ENCODE peak calls at places on chromosomes 5 and 9, in five cellular contexts. One of them, this sample, is unnamed.

GRCh38 chr5:157066950-157067349 is 8.0 kb upstream of the HAVCR1 start:
- DNase-seq in A673: no peak
- DNase-seq in HepG2: no peak
- DNase-seq in neural progenitor cell: no peak
- DNase-seq in CD4-positive, CD25-positive, alpha-beta regulatory T cell: no peak
- DNase-seq in this sample: no peak

GRCh38 chr5:73312146-73312871 is 136.3 kb downstream of the FOXD1 start:
- DNase-seq in A673: no peak
- DNase-seq in HepG2: no peak
- DNase-seq in neural progenitor cell: peak; percentile 50
- DNase-seq in CD4-positive, CD25-positive, alpha-beta regulatory T cell: no peak
- DNase-seq in this sample: no peak

GRCh38 chr9:81976351-81976750 is 12.2 kb upstream of the SPATA31D1 start:
- DNase-seq in A673: no peak
- DNase-seq in HepG2: no peak
- DNase-seq in neural progenitor cell: no peak
- DNase-seq in CD4-positive, CD25-positive, alpha-beta regulatory T cell: no peak
- DNase-seq in this sample: no peak

GRCh38 chr5:22226423-22226822 is 626.7 kb downstream of the CDH12 start:
- DNase-seq in A673: no peak
- DNase-seq in HepG2: no peak
- DNase-seq in neural progenitor cell: no peak
- DNase-seq in CD4-positive, CD25-positive, alpha-beta regulatory T cell: no peak
- DNase-seq in this sample: no peak

GRCh38 chr5:180135128-180135955 is 63.8 kb upstream of the RNF130 start:
- DNase-seq in A673: peak; percentile 5
- DNase-seq in HepG2: no peak
- DNase-seq in neural progenitor cell: no peak
- DNase-seq in CD4-positive, CD25-positive, alpha-beta regulatory T cell: no peak
- DNase-seq in this sample: no peak

GRCh38 chr9:71941998-71942567 is 30.6 kb downstream of the C9orf85 start:
- DNase-seq in A673: no peak
- DNase-seq in HepG2: no peak
- DNase-seq in neural progenitor cell: no peak
- DNase-seq in CD4-positive, CD25-positive, alpha-beta regulatory T cell: no peak
- DNase-seq in this sample: no peak

GRCh38 chr9:119934497-119934896 is 565.3 kb upstream of the BRINP1 start:
- DNase-seq in A673: no peak
- DNase-seq in HepG2: no peak
- DNase-seq in neural progenitor cell: no peak
- DNase-seq in CD4-positive, CD25-positive, alpha-beta regulatory T cell: no peak
- DNase-seq in this sample: no peak

GRCh38 chr9:131395027-131395744 is 1.3 kb downstream of the PRRC2B start:
- DNase-seq in A673: no peak
- DNase-seq in HepG2: no peak
- DNase-seq in neural progenitor cell: peak; percentile 43
- DNase-seq in CD4-positive, CD25-positive, alpha-beta regulatory T cell: peak; percentile 72
- DNase-seq in this sample: peak; percentile 82

GRCh38 chr9:4382722-4383317 is 83.0 kb upstream of the GLIS3 start:
- DNase-seq in A673: peak; percentile 63
- DNase-seq in HepG2: no peak
- DNase-seq in neural progenitor cell: peak; percentile 53
- DNase-seq in CD4-positive, CD25-positive, alpha-beta regulatory T cell: peak; percentile 45
- DNase-seq in this sample: peak; percentile 38

GRCh38 chr5:91126448-91126847 is 256.7 kb downstream of the ARRDC3 start:
- DNase-seq in A673: no peak
- DNase-seq in HepG2: no peak
- DNase-seq in neural progenitor cell: no peak
- DNase-seq in CD4-positive, CD25-positive, alpha-beta regulatory T cell: no peak
- DNase-seq in this sample: no peak

GRCh38 chr9:696332-697090 is 145.0 kb upstream of the DMRT1 start:
- DNase-seq in A673: peak; percentile 27
- DNase-seq in HepG2: peak; percentile 44
- DNase-seq in neural progenitor cell: no peak
- DNase-seq in CD4-positive, CD25-positive, alpha-beta regulatory T cell: no peak
- DNase-seq in this sample: no peak

GRCh38 chr9:124551472-124552339 is 44.5 kb upstream of the NR5A1 start:
- DNase-seq in A673: peak; percentile 73
- DNase-seq in HepG2: peak; percentile 53
- DNase-seq in neural progenitor cell: peak; percentile 79
- DNase-seq in CD4-positive, CD25-positive, alpha-beta regulatory T cell: no peak
- DNase-seq in this sample: no peak

GRCh38 chr5:138653502-138653901 is 78.3 kb upstream of the HSPA9 start:
- DNase-seq in A673: no peak
- DNase-seq in HepG2: no peak
- DNase-seq in neural progenitor cell: no peak
- DNase-seq in CD4-positive, CD25-positive, alpha-beta regulatory T cell: no peak
- DNase-seq in this sample: no peak

GRCh38 chr9:92650839-92651621 is 18.9 kb downstream of the IPPK start:
- DNase-seq in A673: peak; percentile 75
- DNase-seq in HepG2: no peak
- DNase-seq in neural progenitor cell: no peak
- DNase-seq in CD4-positive, CD25-positive, alpha-beta regulatory T cell: no peak
- DNase-seq in this sample: no peak

GRCh38 chr5:73441377-73441776 is 7.2 kb downstream of the FOXD1 start:
- DNase-seq in A673: no peak
- DNase-seq in HepG2: no peak
- DNase-seq in neural progenitor cell: no peak
- DNase-seq in CD4-positive, CD25-positive, alpha-beta regulatory T cell: no peak
- DNase-seq in this sample: no peak

GRCh38 chr5:82351754-82352145 is 73.6 kb upstream of the RPS23 start:
- DNase-seq in A673: peak; percentile 73
- DNase-seq in HepG2: peak; percentile 73
- DNase-seq in neural progenitor cell: peak; percentile 65
- DNase-seq in CD4-positive, CD25-positive, alpha-beta regulatory T cell: peak; percentile 49
- DNase-seq in this sample: peak; percentile 18

GRCh38 chr9:92963831-92964606 is 16.7 kb downstream of the FGD3 start:
- DNase-seq in A673: no peak
- DNase-seq in HepG2: peak; percentile 39
- DNase-seq in neural progenitor cell: no peak
- DNase-seq in CD4-positive, CD25-positive, alpha-beta regulatory T cell: peak; percentile 93
- DNase-seq in this sample: peak; percentile 91

GRCh38 chr9:87212563-87213154 is 265.4 kb upstream of the GAS1 start:
- DNase-seq in A673: no peak
- DNase-seq in HepG2: no peak
- DNase-seq in neural progenitor cell: peak; percentile 17
- DNase-seq in CD4-positive, CD25-positive, alpha-beta regulatory T cell: no peak
- DNase-seq in this sample: no peak

GRCh38 chr9:80881350-80881749 is 808.0 kb downstream of the TLE1 start:
- DNase-seq in A673: no peak
- DNase-seq in HepG2: no peak
- DNase-seq in neural progenitor cell: no peak
- DNase-seq in CD4-positive, CD25-positive, alpha-beta regulatory T cell: no peak
- DNase-seq in this sample: no peak

GRCh38 chr5:40410231-40410861 is 269.4 kb upstream of the PTGER4 start:
- DNase-seq in A673: peak; percentile 44
- DNase-seq in HepG2: no peak
- DNase-seq in neural progenitor cell: no peak
- DNase-seq in CD4-positive, CD25-positive, alpha-beta regulatory T cell: peak; percentile 90
- DNase-seq in this sample: peak; percentile 55

GRCh38 chr9:105309531-105309931 is 65.1 kb downstream of the SLC44A1 start:
- DNase-seq in A673: no peak
- DNase-seq in HepG2: no peak
- DNase-seq in neural progenitor cell: no peak
- DNase-seq in CD4-positive, CD25-positive, alpha-beta regulatory T cell: no peak
- DNase-seq in this sample: no peak

GRCh38 chr9:91023741-91024140 is 222.1 kb downstream of the SYK start:
- DNase-seq in A673: no peak
- DNase-seq in HepG2: no peak
- DNase-seq in neural progenitor cell: no peak
- DNase-seq in CD4-positive, CD25-positive, alpha-beta regulatory T cell: no peak
- DNase-seq in this sample: no peak

GRCh38 chr9:95724253-95724991 is 151.1 kb upstream of the ERCC6L2 start:
- DNase-seq in A673: no peak
- DNase-seq in HepG2: peak; percentile 93
- DNase-seq in neural progenitor cell: no peak
- DNase-seq in CD4-positive, CD25-positive, alpha-beta regulatory T cell: peak; percentile 88
- DNase-seq in this sample: peak; percentile 91

GRCh38 chr5:176675676-176676360 is 28.5 kb downstream of the TSPAN17 start:
- DNase-seq in A673: peak; percentile 50
- DNase-seq in HepG2: peak; percentile 42
- DNase-seq in neural progenitor cell: peak; percentile 66
- DNase-seq in CD4-positive, CD25-positive, alpha-beta regulatory T cell: no peak
- DNase-seq in this sample: no peak

GRCh38 chr5:108749130-108749861 is 1.6 kb downstream of the FER start:
- DNase-seq in A673: peak; percentile 35
- DNase-seq in HepG2: no peak
- DNase-seq in neural progenitor cell: no peak
- DNase-seq in CD4-positive, CD25-positive, alpha-beta regulatory T cell: peak; percentile 17
- DNase-seq in this sample: peak; percentile 9

GRCh38 chr9:92151691-92152393 is 36.6 kb upstream of the SPTLC1 start:
- DNase-seq in A673: no peak
- DNase-seq in HepG2: no peak
- DNase-seq in neural progenitor cell: no peak
- DNase-seq in CD4-positive, CD25-positive, alpha-beta regulatory T cell: no peak
- DNase-seq in this sample: no peak

GRCh38 chr5:97365173-97365845 is 182.3 kb upstream of the RIOK2 start:
- DNase-seq in A673: no peak
- DNase-seq in HepG2: no peak
- DNase-seq in neural progenitor cell: peak; percentile 7
- DNase-seq in CD4-positive, CD25-positive, alpha-beta regulatory T cell: no peak
- DNase-seq in this sample: no peak

GRCh38 chr9:124084087-124084486 is 72.5 kb downstream of the LHX2 start:
- DNase-seq in A673: no peak
- DNase-seq in HepG2: peak; percentile 19
- DNase-seq in neural progenitor cell: no peak
- DNase-seq in CD4-positive, CD25-positive, alpha-beta regulatory T cell: no peak
- DNase-seq in this sample: no peak

GRCh38 chr5:170632266-170632984 is 128.6 kb downstream of the KCNIP1 start:
- DNase-seq in A673: no peak
- DNase-seq in HepG2: no peak
- DNase-seq in neural progenitor cell: peak; percentile 68
- DNase-seq in CD4-positive, CD25-positive, alpha-beta regulatory T cell: no peak
- DNase-seq in this sample: no peak

GRCh38 chr5:10550222-10550995 is 13.5 kb upstream of the ANKRD33B start:
- DNase-seq in A673: no peak
- DNase-seq in HepG2: no peak
- DNase-seq in neural progenitor cell: no peak
- DNase-seq in CD4-positive, CD25-positive, alpha-beta regulatory T cell: no peak
- DNase-seq in this sample: no peak

GRCh38 chr5:173281910-173282309 is 46.3 kb downstream of the STC2 start:
- DNase-seq in A673: peak; percentile 39
- DNase-seq in HepG2: no peak
- DNase-seq in neural progenitor cell: peak; percentile 69
- DNase-seq in CD4-positive, CD25-positive, alpha-beta regulatory T cell: no peak
- DNase-seq in this sample: no peak

DNA sequence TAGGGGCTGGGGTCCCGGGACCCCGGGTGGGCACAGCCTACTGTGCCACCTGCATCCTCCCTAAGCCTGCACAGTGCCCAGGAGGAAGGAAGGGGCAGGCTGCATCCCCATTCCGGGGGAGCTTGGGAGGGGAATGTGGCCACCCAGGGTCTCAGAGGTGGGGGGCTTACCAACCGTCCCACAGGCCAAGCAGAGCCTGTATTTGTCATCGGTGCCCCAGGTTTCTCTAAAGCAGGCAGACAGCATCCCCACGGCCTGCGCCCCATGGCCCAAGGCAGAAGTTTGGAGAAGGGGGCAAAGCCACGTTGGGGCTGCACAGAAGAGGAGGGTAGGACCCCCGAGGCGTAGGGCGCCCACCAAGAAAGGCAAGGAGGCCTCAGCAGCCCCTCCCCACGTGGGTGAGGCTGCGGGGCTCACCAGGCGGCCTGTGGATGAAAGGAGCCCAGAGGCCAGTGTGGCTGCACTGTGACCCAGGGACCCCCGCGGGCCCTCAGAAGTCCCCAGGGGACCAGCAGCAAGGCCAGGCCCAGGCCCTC is 494 bp upstream of the GPSM1 start:
- DNase-seq in A673: no peak
- DNase-seq in HepG2: no peak
- DNase-seq in neural progenitor cell: no peak
- DNase-seq in CD4-positive, CD25-positive, alpha-beta regulatory T cell: no peak
- DNase-seq in this sample: peak; percentile 8
- H3K27ac ChIP-seq in A673: peak overlapping the region; percentile 71
- H3K27ac ChIP-seq in HepG2: no peak overlapping the region
- H3K27ac ChIP-seq in neural progenitor cell: no peak overlapping the region
- H3K27ac ChIP-seq in CD4-positive, CD25-positive, alpha-beta regulatory T cell: no peak overlapping the region
- H3K27ac ChIP-seq in this sample: no peak overlapping the region

GRCh38 chr9:114174876-114175771 is 19.8 kb downstream of the COL27A1 start:
- DNase-seq in A673: no peak
- DNase-seq in HepG2: peak; percentile 99
- DNase-seq in neural progenitor cell: no peak
- DNase-seq in CD4-positive, CD25-positive, alpha-beta regulatory T cell: no peak
- DNase-seq in this sample: no peak
- H3K4me1 ChIP-seq in A673: peaks cover 24% of the 10 kb centered on the region
- H3K4me1 ChIP-seq in HepG2: peaks cover 70% of the 10 kb centered on the region
- H3K4me1 ChIP-seq in neural progenitor cell: peaks cover 16% of the 10 kb centered on the region
- H3K4me1 ChIP-seq in CD4-positive, CD25-positive, alpha-beta regulatory T cell: no peaks in the 10 kb centered on the region
- H3K4me1 ChIP-seq in this sample: no peaks in the 10 kb centered on the region

DNA sequence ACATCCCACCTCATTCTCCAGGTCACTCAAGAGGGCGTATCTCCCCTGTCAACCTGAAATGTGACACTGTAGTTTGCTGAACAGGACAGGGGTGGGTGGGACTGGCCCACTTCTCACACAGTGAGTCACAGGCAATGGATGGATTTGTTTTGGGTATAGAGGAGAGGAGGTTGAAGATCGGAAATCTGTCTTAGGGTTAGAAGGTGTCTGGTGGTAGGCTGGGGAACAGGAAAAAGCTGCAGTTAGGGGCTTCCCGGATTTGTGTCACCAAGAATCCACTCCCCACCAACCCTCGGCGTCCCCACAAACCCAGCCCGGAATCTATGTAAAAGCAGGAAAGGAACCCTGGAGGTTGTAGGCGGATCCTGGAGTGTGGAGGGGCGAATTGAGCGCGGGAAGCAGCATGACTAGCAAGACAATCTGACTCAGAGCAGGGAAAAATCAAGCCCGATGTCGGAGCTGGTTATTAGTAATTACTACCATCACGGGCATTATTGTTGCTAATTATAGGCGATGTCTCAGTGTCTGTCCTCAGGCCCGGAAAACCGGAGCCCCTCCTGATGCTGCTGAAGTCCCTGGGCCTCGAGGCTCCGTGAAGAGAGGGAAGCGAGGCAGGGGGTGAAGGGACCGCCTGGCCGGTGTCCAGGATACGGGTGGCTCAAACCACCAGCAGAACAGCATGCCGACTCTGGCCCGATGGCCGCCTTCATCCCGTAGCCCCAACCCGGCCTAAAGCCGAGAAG is 1.7 kb upstream of the IRX1 start:
- DNase-seq in A673: no peak
- DNase-seq in HepG2: no peak
- DNase-seq in neural progenitor cell: peak; percentile 32
- DNase-seq in CD4-positive, CD25-positive, alpha-beta regulatory T cell: no peak
- DNase-seq in this sample: no peak
- H3K27ac ChIP-seq in A673: no peak overlapping the region
- H3K27ac ChIP-seq in HepG2: no peak overlapping the region
- H3K27ac ChIP-seq in neural progenitor cell: no peak overlapping the region
- H3K27ac ChIP-seq in CD4-positive, CD25-positive, alpha-beta regulatory T cell: no peak overlapping the region
- H3K27ac ChIP-seq in this sample: no peak overlapping the region

DNA sequence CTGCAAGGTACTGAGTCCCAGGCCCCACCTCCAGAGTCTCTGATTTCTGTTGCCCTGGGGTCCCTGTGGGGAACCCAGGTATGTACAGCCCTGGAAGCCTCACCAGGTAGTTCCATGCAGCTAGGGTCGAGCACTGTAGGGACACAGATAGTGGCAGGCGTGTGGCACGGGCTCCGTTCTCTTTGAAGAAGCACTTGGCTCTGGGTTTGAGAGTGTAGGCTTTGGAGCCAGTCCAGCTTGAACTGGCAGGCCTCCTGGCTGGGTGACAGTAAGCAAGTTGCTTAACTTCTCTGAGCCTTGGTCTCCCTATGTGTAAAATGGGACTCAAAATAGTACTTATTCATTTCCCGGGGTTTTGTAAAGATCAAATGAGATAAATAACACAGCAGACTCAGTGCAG is 5.6 kb downstream of the OLFM1 start:
- DNase-seq in A673: no peak
- DNase-seq in HepG2: no peak
- DNase-seq in neural progenitor cell: no peak
- DNase-seq in CD4-positive, CD25-positive, alpha-beta regulatory T cell: no peak
- DNase-seq in this sample: no peak
- H3K4me1 ChIP-seq in A673: peaks cover 67% of the 10 kb centered on the region
- H3K4me1 ChIP-seq in HepG2: no peaks in the 10 kb centered on the region
- H3K4me1 ChIP-seq in neural progenitor cell: peaks cover 5% of the 10 kb centered on the region
- H3K4me1 ChIP-seq in CD4-positive, CD25-positive, alpha-beta regulatory T cell: no peaks in the 10 kb centered on the region
- H3K4me1 ChIP-seq in this sample: no peaks in the 10 kb centered on the region